ENCODE peak calls at places on chromosome 1, in six cellular contexts. L, O, I, M, D and B are unnamed samples.

GRCh38 chr1:31812158-31812829 is 3.5 kb downstream of the SPOCD1 start:
- DNase-seq in O (no peak), M (no peak), L (no peak), D (no peak), I (no peak), B (no peak)

GRCh38 chr1:236168716-236169429 is 26.5 kb downstream of the GPR137B start:
- DNase-seq in M (peak; percentile 27), D (no peak), O (peak; percentile 42), I (peak; percentile 88), L (peak; percentile 55), B (no peak)

GRCh38 chr1:94903318-94904009 is 23.4 kb downstream of the CNN3 start:
- DNase-seq in D (no peak), M (no peak), O (no peak), L (no peak), I (no peak), B (no peak)

GRCh38 chr1:109765483-109765815 is 1.7 kb upstream of the EPS8L3 start:
- DNase-seq in L (peak; percentile 10), M (no peak), I (no peak), D (no peak), O (peak; percentile 20), B (no peak)

GRCh38 chr1:112444269-112444668 is 48.3 kb downstream of the CTTNBP2NL start:
- DNase-seq in D (no peak), O (no peak), I (no peak), M (no peak), L (no peak), B (no peak)

GRCh38 chr1:148334339-148335130 is 148.6 kb downstream of the PPIAL4G start:
- DNase-seq in M (peak; percentile 90), D (peak; percentile 67), I (peak; percentile 88), O (peak; percentile 93), L (peak; percentile 55), B (peak; percentile 87)

GRCh38 chr1:170734412-170735175 is 70.7 kb downstream of the PRRX1 start:
- DNase-seq in D (no peak), M (no peak), I (no peak), L (no peak), O (no peak), B (no peak)

GRCh38 chr1:47431534-47431933 is 6.3 kb upstream of the FOXD2 start:
- DNase-seq in I (no peak), O (no peak), M (no peak), L (no peak), D (no peak), B (no peak)

GRCh38 chr1:46218443-46218842 is 15.3 kb downstream of the LURAP1 start:
- DNase-seq in O (no peak), D (no peak), M (no peak), I (no peak), L (no peak), B (no peak)

GRCh38 chr1:227805606-227806197 is 9.8 kb upstream of the PRSS38 start:
- DNase-seq in D (no peak), M (no peak), L (no peak), O (no peak), I (no peak), B (no peak)

GRCh38 chr1:162011337-162012012 is 12.2 kb downstream of the OLFML2B start:
- DNase-seq in I (no peak), D (no peak), M (no peak), L (no peak), O (peak; percentile 33), B (no peak)

GRCh38 chr1:48979940-48980339 is 203.2 kb upstream of the BEND5 start:
- DNase-seq in L (no peak), D (no peak), M (no peak), O (no peak), I (no peak), B (no peak)

GRCh38 chr1:25500694-25501093 is 42.7 kb upstream of the LDLRAP1 start:
- DNase-seq in I (peak; percentile 67), O (no peak), D (no peak), M (no peak), L (no peak), B (no peak)

GRCh38 chr1:44545961-44546360 is 128.3 kb downstream of the TMEM53 start:
- DNase-seq in O (no peak), M (no peak), I (no peak), D (no peak), L (no peak), B (no peak)

GRCh38 chr1:45507195-45507594 is 7.1 kb downstream of the MMACHC start:
- DNase-seq in O (no peak), M (no peak), D (no peak), L (no peak), I (no peak), B (no peak)

GRCh38 chr1:66022904-66023620 is 230.4 kb downstream of the PDE4B start:
- DNase-seq in O (no peak), D (no peak), M (no peak), I (no peak), L (no peak), B (no peak)

GRCh38 chr1:231691618-231692259 is 65.1 kb downstream of the DISC1 start:
- DNase-seq in L (no peak), O (no peak), M (no peak), I (no peak), D (no peak), B (no peak)

GRCh38 chr1:44405041-44405803 is at the start of gene RNF220:
- DNase-seq in L (no peak), M (no peak), O (peak; percentile 42), I (no peak), D (no peak), B (no peak)

GRCh38 chr1:113684153-113684541 is 75.1 kb downstream of the PHTF1 start:
- DNase-seq in L (peak; percentile 64), I (peak; percentile 69), D (no peak), M (no peak), O (peak; percentile 39), B (no peak)

GRCh38 chr1:154791292-154792278 is 78.5 kb downstream of the KCNN3 start:
- DNase-seq in D (peak; percentile 72), L (peak; percentile 75), O (no peak), I (no peak), M (no peak), B (no peak)

GRCh38 chr1:61056674-61057439 is 25.5 kb upstream of the NFIA start:
- DNase-seq in I (peak; percentile 81), D (peak; percentile 32), M (no peak), L (peak; percentile 60), O (peak; percentile 76), B (peak; percentile 65)

DNA sequence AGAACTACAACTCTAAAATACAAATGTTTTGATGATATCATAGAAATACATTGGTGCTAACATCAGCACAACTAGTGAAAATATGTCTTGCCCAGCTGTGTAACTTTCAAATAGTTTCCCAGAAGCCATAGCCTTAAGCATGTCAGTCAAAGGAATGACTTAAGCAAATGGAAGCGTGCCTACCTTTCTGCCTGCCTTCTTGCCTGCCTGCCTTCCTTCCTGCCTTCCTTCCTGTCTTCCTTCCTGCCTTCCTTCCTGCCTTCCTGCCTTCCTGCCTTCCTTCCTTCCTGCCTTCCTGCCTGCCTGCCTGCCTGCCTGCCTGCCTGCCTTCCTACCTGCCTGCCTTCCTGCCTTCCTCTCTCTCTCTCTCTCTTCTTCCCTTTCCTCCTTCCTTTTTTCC is 104.0 kb downstream of the PBX1 start:
- DNase-seq in L (no peak), I (no peak), D (no peak), M (no peak), O (no peak), B (no peak)
- H3K4me3 ChIP-seq in L (no peak overlapping the region), I (no peak overlapping the region), D (no peak overlapping the region), M (no peak overlapping the region), O (no peak overlapping the region), B (no peak overlapping the region)

GRCh38 chr1:115718011-115718754 is 50.3 kb downstream of the CASQ2 start:
- DNase-seq in I (no peak), L (no peak), D (no peak), O (no peak), M (no peak), B (no peak)
- H3K4me1 ChIP-seq in I (no peaks in the 10 kb centered on the region), L (no peaks in the 10 kb centered on the region), D (no peaks in the 10 kb centered on the region), O (no peaks in the 10 kb centered on the region), M (no peaks in the 10 kb centered on the region), B (no peaks in the 10 kb centered on the region)

GRCh38 chr1:166489670-166490436 is 323.1 kb upstream of the FAM78B start:
- DNase-seq in L (no peak), D (peak; percentile 45), I (no peak), O (peak; percentile 20), M (no peak), B (no peak)

GRCh38 chr1:166485620-166486019 is 318.8 kb upstream of the FAM78B start:
- DNase-seq in L (no peak), D (no peak), I (no peak), M (no peak), O (no peak), B (no peak)

GRCh38 chr1:166488327-166488726 is 321.5 kb upstream of the FAM78B start:
- DNase-seq in O (no peak), I (no peak), D (no peak), M (no peak), L (no peak), B (no peak)

GRCh38 chr1:166490437-166490784 is 323.6 kb upstream of the FAM78B start:
- DNase-seq in O (no peak), D (no peak), M (no peak), I (no peak), L (no peak), B (no peak)

DNA sequence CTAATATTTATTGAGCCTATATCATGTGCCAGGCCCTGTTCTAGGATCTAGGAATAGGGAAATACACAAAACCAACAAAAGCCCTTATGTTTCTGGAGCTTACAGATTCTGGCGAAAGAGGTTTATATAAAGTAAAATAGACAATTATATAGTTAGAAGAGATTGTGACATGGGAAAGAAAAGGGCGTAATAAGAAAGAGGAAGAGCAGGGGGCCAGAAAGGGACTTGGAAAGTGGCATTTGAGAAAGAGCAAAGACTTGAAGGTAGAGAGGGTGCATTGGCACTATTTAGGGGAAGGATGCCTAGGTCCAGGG is 322.5 kb upstream of the FAM78B start:
- DNase-seq in I (no peak), O (no peak), D (no peak), M (no peak), L (no peak), B (no peak)
- H3K4me3 ChIP-seq in I (no peak overlapping the region), O (no peak overlapping the region), D (peak overlapping the region; percentile 89), M (peak overlapping the region; percentile 60), L (no peak overlapping the region), B (peak overlapping the region; percentile 31)

GRCh38 chr1:203556047-203556851 is 62.3 kb downstream of the OPTC start:
- DNase-seq in M (no peak), L (peak; percentile 93), D (no peak), I (peak; percentile 82), O (peak; percentile 22), B (no peak)

GRCh38 chr1:203563291-203563690 is 63.3 kb upstream of the ATP2B4 start:
- DNase-seq in I (no peak), O (no peak), L (no peak), D (no peak), M (no peak), B (no peak)

GRCh38 chr1:203557390-203557789 is 63.4 kb downstream of the OPTC start:
- DNase-seq in M (peak; percentile 22), L (peak; percentile 77), O (no peak), D (no peak), I (peak; percentile 85), B (no peak)

GRCh38 chr1:203557958-203558760 is 64.2 kb downstream of the OPTC start:
- DNase-seq in I (peak; percentile 85), L (peak; percentile 66), O (no peak), M (no peak), D (no peak), B (no peak)

DNA sequence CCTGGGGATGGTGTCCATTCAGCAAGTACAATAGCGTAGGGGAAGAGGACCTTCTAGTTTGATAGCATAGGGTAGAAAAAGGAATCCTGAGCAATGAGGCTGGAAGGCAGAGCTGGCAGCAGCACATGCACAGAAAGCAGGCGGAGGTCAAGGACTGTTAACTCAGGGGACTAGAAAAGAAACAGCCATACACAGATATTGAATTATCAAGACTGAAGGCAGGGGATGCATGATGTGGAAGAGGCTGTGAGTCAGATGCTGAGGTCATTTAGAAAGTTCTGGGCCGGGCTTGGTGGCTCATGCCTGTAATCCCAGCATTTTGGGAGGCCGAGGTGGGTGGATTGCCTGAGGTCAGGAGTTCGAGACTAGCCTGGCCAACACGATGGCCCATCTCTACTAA is 65.6 kb downstream of the OPTC start:
- DNase-seq in L (no peak), M (no peak), D (no peak), O (no peak), I (peak; percentile 60), B (no peak)
- H3K4me1 ChIP-seq in L (peaks cover 10% of the 10 kb centered on the region), M (no peaks in the 10 kb centered on the region), D (no peaks in the 10 kb centered on the region), O (no peaks in the 10 kb centered on the region), I (peaks cover 4% of the 10 kb centered on the region), B (no peaks in the 10 kb centered on the region)